ENCODE peak calls at places on chromosomes 5 and 9, in ten cellular contexts. T, P, Y, G, L, M, B, S, W and R are unnamed samples.

GRCh38 chr5:11377896-11378295 is 526.4 kb downstream of the CTNND2 start:
- DNase-seq in T (no peak), P (no peak), Y (no peak), G (no peak), L (no peak), M (no peak), B (no peak), S (no peak), W (no peak), R (no peak)

GRCh38 chr9:15401266-15401665 is 21.4 kb upstream of the SNAPC3 start:
- DNase-seq in T (no peak), P (peak; percentile 82), Y (no peak), G (no peak), L (no peak), M (no peak), B (no peak), S (no peak), W (no peak), R (peak; percentile 22)

GRCh38 chr9:108184941-108185340 is 670.8 kb downstream of the ACTL7B start:
- DNase-seq in T (no peak), P (peak; percentile 59), Y (no peak), G (peak; percentile 36), L (no peak), M (no peak), B (no peak), S (no peak), W (no peak), R (peak; percentile 73)

GRCh38 chr9:35516481-35516880 is 26.6 kb downstream of the RUSC2 start:
- DNase-seq in T (no peak), P (peak; percentile 89), Y (no peak), G (peak; percentile 65), L (no peak), M (no peak), B (peak; percentile 33), S (no peak), W (no peak), R (peak; percentile 41)

GRCh38 chr9:132989414-132989996 is 11.0 kb downstream of the GFI1B start:
- DNase-seq in T (no peak), P (no peak), Y (no peak), G (no peak), L (no peak), M (no peak), B (no peak), S (no peak), W (no peak), R (no peak)

GRCh38 chr5:105587963-105588662 is 2025.5 kb upstream of the NUDT12 start:
- DNase-seq in T (no peak), P (peak; percentile 14), Y (no peak), G (no peak), L (no peak), M (no peak), B (no peak), S (no peak), W (no peak), R (peak; percentile 25)

GRCh38 chr5:56302027-56302426 is 68.9 kb upstream of the ANKRD55 start:
- DNase-seq in T (no peak), P (no peak), Y (no peak), G (no peak), L (no peak), M (no peak), B (no peak), S (no peak), W (no peak), R (peak; percentile 8)

GRCh38 chr5:43483210-43484048 is at the start of gene TMEM267:
- DNase-seq in T (peak; percentile 85), P (peak; percentile 93), Y (peak; percentile 76), G (peak; percentile 90), L (peak; percentile 95), M (peak; percentile 96), B (peak; percentile 81), S (peak; percentile 95), W (peak; percentile 66), R (peak; percentile 93)

GRCh38 chr9:95091971-95092320 is 225.6 kb downstream of the FANCC start:
- DNase-seq in T (no peak), P (peak; percentile 70), Y (no peak), G (peak; percentile 23), L (no peak), M (no peak), B (no peak), S (no peak), W (no peak), R (no peak)

DNA sequence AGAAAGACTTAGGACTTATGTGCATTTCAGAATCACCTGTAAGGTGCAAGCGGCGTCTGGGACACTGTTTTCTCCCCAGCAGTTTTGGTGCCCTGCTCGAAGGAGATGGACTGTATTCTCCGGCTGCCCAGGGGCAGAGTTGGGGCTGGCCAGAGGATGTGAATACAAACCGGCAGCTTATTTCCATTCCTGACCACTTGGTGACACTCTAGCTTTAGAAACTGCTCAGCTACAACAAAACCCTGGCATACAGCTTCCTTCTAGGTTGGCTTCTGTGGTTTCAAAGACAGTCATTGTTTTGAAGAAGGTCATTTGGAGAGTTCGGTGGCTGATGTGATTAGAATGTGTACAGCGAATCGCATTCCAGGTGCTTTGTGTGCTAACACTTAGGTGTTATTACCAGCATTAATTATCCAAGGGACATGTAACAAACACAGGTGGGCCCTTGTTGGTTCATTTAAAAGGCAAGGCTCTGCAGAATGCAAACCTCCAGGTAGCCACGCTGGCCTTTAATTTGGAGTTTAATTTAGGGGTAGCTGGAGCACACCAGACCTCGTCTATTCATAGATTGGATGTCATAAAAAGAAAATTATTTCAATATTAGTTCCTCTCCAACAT is 191.0 kb downstream of the MAT2B start:
- DNase-seq in T (peak; percentile 69), P (peak; percentile 90), Y (no peak), G (peak; percentile 85), L (peak; percentile 30), M (peak; percentile 84), B (peak; percentile 9), S (peak; percentile 54), W (peak; percentile 16), R (peak; percentile 90)
- TF ChIP-seq CTCF in T (peak; percentile 85), P (peak; percentile 75), Y (peak; percentile 73), G (peak; percentile 84), L (no peak), M (peak; percentile 86), B (peak; percentile 56), S (peak; percentile 82), W (peak; percentile 77), R (peak; percentile 98)

GRCh38 chr9:93427655-93428379 is 23.7 kb upstream of the FAM120A start:
- DNase-seq in T (no peak), P (no peak), Y (no peak), G (no peak), L (peak; percentile 18), M (peak; percentile 70), B (no peak), S (no peak), W (no peak), R (peak; percentile 5)
- TF ChIP-seq CTCF in T (peak; percentile 13), P (no peak), Y (no peak), G (peak; percentile 34), L (no peak), M (peak; percentile 67), B (peak; percentile 8), S (peak; percentile 59), W (no peak), R (peak; percentile 7)

GRCh38 chr9:2985343-2985742 is 141.4 kb upstream of the PUM3 start:
- DNase-seq in T (no peak), P (no peak), Y (no peak), G (no peak), L (peak; percentile 38), M (no peak), B (no peak), S (no peak), W (no peak), R (no peak)

GRCh38 chr9:2992427-2992826 is 148.5 kb upstream of the PUM3 start:
- DNase-seq in T (no peak), P (no peak), Y (no peak), G (no peak), L (no peak), M (no peak), B (no peak), S (no peak), W (no peak), R (peak; percentile 24)

GRCh38 chr9:2987679-2988078 is 143.8 kb upstream of the PUM3 start:
- DNase-seq in T (no peak), P (no peak), Y (no peak), G (no peak), L (no peak), M (no peak), B (no peak), S (no peak), W (no peak), R (no peak)

GRCh38 chr9:2991292-2991691 is 147.4 kb upstream of the PUM3 start:
- DNase-seq in T (no peak), P (peak; percentile 1), Y (no peak), G (no peak), L (no peak), M (no peak), B (no peak), S (no peak), W (no peak), R (peak; percentile 8)
- TF ChIP-seq CTCF in T (peak; percentile 12), P (peak; percentile 14), Y (no peak), G (peak; percentile 18), L (no peak), M (peak; percentile 61), B (no peak), S (peak; percentile 28), W (peak; percentile 30), R (no peak)

GRCh38 chr5:93601053-93601429 is 18.0 kb downstream of the NR2F1 start:
- DNase-seq in T (no peak), P (no peak), Y (no peak), G (no peak), L (no peak), M (no peak), B (no peak), S (no peak), W (no peak), R (no peak)

GRCh38 chr5:93598141-93598996 is 15.3 kb downstream of the NR2F1 start:
- DNase-seq in T (no peak), P (no peak), Y (no peak), G (no peak), L (no peak), M (no peak), B (no peak), S (no peak), W (no peak), R (no peak)

GRCh38 chr5:93600409-93601052 is 17.5 kb downstream of the NR2F1 start:
- DNase-seq in T (no peak), P (no peak), Y (no peak), G (peak; percentile 38), L (no peak), M (no peak), B (no peak), S (no peak), W (no peak), R (no peak)

GRCh38 chr5:93598997-93599371 is 16.0 kb downstream of the NR2F1 start:
- DNase-seq in T (no peak), P (no peak), Y (no peak), G (no peak), L (no peak), M (no peak), B (no peak), S (no peak), W (no peak), R (no peak)

DNA sequence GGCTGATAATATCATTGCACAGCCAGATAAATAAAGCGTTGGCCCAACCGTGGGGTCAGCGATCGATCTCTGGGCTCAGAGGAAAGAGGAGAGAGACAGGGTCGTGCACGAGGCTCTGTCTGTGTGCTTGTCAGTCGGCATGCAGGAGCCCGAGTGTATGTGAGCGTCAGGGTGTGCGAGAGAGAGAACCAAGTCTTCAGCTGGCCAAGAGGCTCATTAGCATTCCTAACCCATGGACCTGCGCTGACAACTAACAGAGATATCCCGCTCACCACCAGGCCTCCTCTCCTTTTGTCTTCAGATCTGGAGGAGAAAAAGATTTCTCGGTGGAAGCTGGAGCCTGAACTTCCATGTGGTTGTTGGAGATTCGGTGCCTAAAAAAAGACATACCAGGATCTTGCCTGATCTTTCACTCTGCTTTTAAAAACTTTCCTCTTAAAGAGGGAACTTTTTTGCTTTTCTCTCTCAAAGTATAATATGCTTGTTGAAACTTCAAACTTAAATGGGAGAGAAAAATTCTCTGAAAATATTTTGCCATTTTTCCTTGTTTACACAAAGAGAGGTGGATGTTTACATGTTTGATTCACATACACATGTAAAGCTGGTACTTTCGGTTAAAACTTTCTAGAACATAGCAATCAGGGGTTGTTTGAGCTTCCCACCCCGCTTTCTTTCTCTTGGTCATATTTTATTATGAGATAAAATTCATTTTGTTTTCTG is 16.6 kb downstream of the NR2F1 start:
- DNase-seq in T (no peak), P (no peak), Y (no peak), G (peak; percentile 40), L (no peak), M (peak; percentile 73), B (no peak), S (no peak), W (no peak), R (no peak)
- TF ChIP-seq CTCF in T (no peak), P (no peak), Y (no peak), G (no peak), L (no peak), M (peak; percentile 31), B (no peak), S (no peak), W (no peak), R (no peak)